ENCODE peak calls at places on chromosomes 2 and 18, in five cellular contexts. Z is GM10248; Y is ovary; G is activated T-cell treated with anti-CD3 and anti-CD28 coated beads, Interleukin-2, amount 50 U/mL, for 1 hour; W is activated CD4-positive, alpha-beta T cell treated with anti-CD3 and anti-CD28 coated beads, Interleukin-2, amount 50 U/mL, for 4 hours. F is an unnamed sample.

GRCh38 chr2:179857236-179857635 is 4.2 kb downstream of the ZNF385B start:
- DNase-seq in Z (no peak), W (no peak), Y (no peak), G (no peak), F (no peak)

GRCh38 chr2:120536141-120536540 is 190.2 kb downstream of the INHBB start:
- DNase-seq in Z (no peak), Y (no peak), G (no peak), W (no peak), F (no peak)

GRCh38 chr2:133252770-133253355 is 315.4 kb downstream of the NCKAP5 start:
- DNase-seq in Z (no peak), Y (no peak), W (no peak), G (no peak), F (no peak)

GRCh38 chr2:134845719-134846118 is 7.3 kb downstream of the ACMSD start:
- DNase-seq in G (no peak), Z (no peak), Y (no peak), W (no peak), F (no peak)

GRCh38 chr2:173048901-173049661 is 26.6 kb upstream of the MAP3K20 start:
- DNase-seq in W (no peak), Y (peak), Z (peak), G (no peak), F (peak)

GRCh38 chr2:26182887-26183630 is 10.2 kb downstream of the GAREM2 start:
- DNase-seq in Y (no peak), W (no peak), Z (no peak), G (no peak), F (no peak)

GRCh38 chr2:71705171-71705960 is 252.0 kb downstream of the DYSF start:
- DNase-seq in G (no peak), Z (no peak), Y (no peak), W (no peak), F (no peak)

GRCh38 chr2:96164459-96165184 is 19.4 kb upstream of the DUSP2 start:
- DNase-seq in W (peak), G (peak), Y (no peak), Z (peak), F (peak)

GRCh38 chr18:58544616-58545337 is 84.1 kb downstream of the ALPK2 start:
- DNase-seq in Y (no peak), W (no peak), Z (no peak), G (no peak), F (no peak)

GRCh38 chr2:188598551-188598950 is 306.9 kb downstream of the GULP1 start:
- DNase-seq in Y (no peak), G (no peak), Z (no peak), W (no peak), F (no peak)

GRCh38 chr2:161703863-161704262 is 79.6 kb downstream of the SLC4A10 start:
- DNase-seq in Y (no peak), W (no peak), G (no peak), Z (no peak), F (no peak)

GRCh38 chr18:57984490-57985109 is 59.4 kb upstream of the NEDD4L start:
- DNase-seq in Z (no peak), G (no peak), W (no peak), Y (no peak), F (no peak)

F was measured in activated CD8-positive, alpha-beta memory T cell treated with anti-CD3 and anti-CD28 coated beads, Interleukin-2, amount 50 U/mL, for 48 hours.